ENCODE peak calls at places on chromosomes 4 and X, in four cellular contexts. E is heart right ventricle, B is RWPE2, M is aorta. N is an unnamed sample. For H3K27me3 and H3K36me3, the result is how much of the 10 kb centered on the place peaks cover.

GRCh38 chr4:174503079-174503724 is 19.1 kb downstream of the HPGD start:
- DNase-seq in E (no peak), M (no peak), B (no peak), N (no peak)

GRCh38 chr4:111228874-111229273 is 606.0 kb upstream of the PITX2 start:
- DNase-seq in B (no peak), M (no peak), E (no peak), N (no peak)

GRCh38 chrX:118220509-118220908 is 103.9 kb upstream of the KLHL13 start:
- DNase-seq in M (no peak), B (no peak), E (no peak), N (no peak)

GRCh38 chr4:90030953-90031352 is 96.2 kb upstream of the CCSER1 start:
- DNase-seq in E (no peak), M (no peak), B (no peak), N (no peak)

GRCh38 chr4:26288308-26288982 is 32.4 kb upstream of the RBPJ start:
- DNase-seq in B (no peak), M (no peak), E (no peak), N (no peak)

GRCh38 chrX:32281853-32282252 is 929.5 kb downstream of the DMD start:
- DNase-seq in B (no peak), M (no peak), E (no peak), N (no peak)

GRCh38 chr4:30721353-30722091 is 1.4 kb downstream of the PCDH7 start:
- DNase-seq in E (peak), B (no peak), M (peak), N (no peak)

GRCh38 chr4:169115897-169116254 is 105.8 kb upstream of the CBR4 start:
- DNase-seq in M (no peak), B (peak), E (no peak), N (no peak)

GRCh38 chr4:173494013-173494970 is 35.7 kb downstream of the HAND2 start:
- DNase-seq in E (peak), M (peak), B (no peak), N (peak)

GRCh38 chrX:55056820-55057690 is 17.8 kb upstream of the PAGE2B start:
- DNase-seq in E (no peak), B (no peak), M (no peak), N (peak)

GRCh38 chr4:74543247-74543670 is 98.3 kb downstream of the AREG start:
- DNase-seq in B (no peak), M (no peak), E (no peak), N (peak)

GRCh38 chrX:65601530-65602281 is 65.7 kb upstream of the MSN start:
- DNase-seq in E (peak), M (peak), B (no peak), N (peak)

GRCh38 chr4:104907074-104907649 is 239.5 kb upstream of the TET2 start:
- DNase-seq in E (no peak), M (no peak), B (no peak), N (no peak)

GRCh38 chrX:124507276-124507675 is 160.9 kb downstream of the SH2D1A start:
- DNase-seq in E (no peak), M (no peak), B (no peak), N (no peak)

GRCh38 chr4:7500404-7500803 is 65.7 kb upstream of the PSAPL1 start:
- DNase-seq in M (no peak), E (no peak), B (no peak), N (no peak)

GRCh38 chr4:109816082-109816442 is 500 bp downstream of the GAR1 start:
- DNase-seq in B (no peak), E (peak), M (peak), N (peak)

GRCh38 chrX:153983321-153983729 is 10.8 kb downstream of the TMEM187 start:
- DNase-seq in B (no peak), M (no peak), E (no peak), N (no peak)

GRCh38 chrX:11678174-11678573 is 12.5 kb upstream of the ARHGAP6 start:
- DNase-seq in E (no peak), M (no peak), B (no peak), N (no peak)

GRCh38 chr4:140705625-140706275 is 50.4 kb downstream of the TBC1D9 start:
- DNase-seq in E (no peak), M (no peak), B (no peak), N (no peak)

GRCh38 chrX:100976211-100976610 is 6.7 kb downstream of the ARL13A start:
- DNase-seq in E (no peak), M (no peak), B (no peak), N (no peak)

GRCh38 chr4:121034010-121034409 is 38.3 kb downstream of the NDNF start:
- DNase-seq in M (no peak), E (no peak), B (no peak), N (no peak)

GRCh38 chr4:188092824-188093223 is 16.6 kb downstream of the TRIML2 start:
- DNase-seq in M (no peak), E (no peak), B (no peak), N (no peak)

GRCh38 chr4:54659213-54660144 is 1.7 kb downstream of the KIT start:
- DNase-seq in B (no peak), E (no peak), M (no peak), N (no peak)

GRCh38 chr4:34649716-34650115 is 1594.6 kb downstream of the ARAP2 start:
- DNase-seq in B (no peak), E (no peak), M (no peak), N (no peak)

GRCh38 chr4:117768610-117769009 is 265.7 kb upstream of the NDST3 start:
- DNase-seq in M (no peak), E (no peak), B (no peak), N (no peak)

GRCh38 chrX:147958316-147958715 is 22.8 kb upstream of the FMR1NB start:
- DNase-seq in M (no peak), B (no peak), E (no peak), N (no peak)

GRCh38 chr4:142913461-142914030 is 67.4 kb upstream of the INPP4B start:
- DNase-seq in E (no peak), M (no peak), B (no peak), N (no peak)

GRCh38 chr4:152185786-152186540 is 349.9 kb downstream of the FBXW7 start:
- DNase-seq in M (no peak), E (no peak), B (no peak), N (no peak)

GRCh38 chr4:8546766-8547107 is 33.5 kb upstream of the GPR78 start:
- DNase-seq in E (no peak), M (peak), B (no peak), N (no peak)

GRCh38 chr4:56937262-56937661 is 29.6 kb downstream of the REST start:
- DNase-seq in E (no peak), B (peak), M (no peak), N (no peak)

GRCh38 chrX:38570396-38570795 is 9.1 kb downstream of the TSPAN7 start:
- DNase-seq in E (no peak), B (no peak), M (no peak), N (no peak)

GRCh38 chr4:114012749-114013148 is 33.3 kb upstream of the ARSJ start:
- DNase-seq in B (no peak), M (peak), E (no peak), N (no peak)

GRCh38 chr4:110371016-110371795 is 104.7 kb upstream of the ENPEP start:
- DNase-seq in E (no peak), B (no peak), M (no peak), N (no peak)

GRCh38 chr4:164134388-164134787 is 619.5 kb upstream of the SMIM31 start:
- DNase-seq in M (no peak), B (no peak), E (no peak), N (no peak)

GRCh38 chr4:29142708-29143107 is 1577.5 kb upstream of the PCDH7 start:
- DNase-seq in E (no peak), B (no peak), M (no peak), N (no peak)

GRCh38 chr4:148574066-148574465 is 131.9 kb upstream of the NR3C2 start:
- DNase-seq in B (no peak), M (no peak), E (no peak), N (no peak)

GRCh38 chr4:184825394-184826314 is at the start of gene ACSL1:
- DNase-seq in B (no peak), M (peak), E (peak), N (peak)

GRCh38 chr4:109611045-109611616 is 51.1 kb downstream of the MCUB start:
- DNase-seq in M (no peak), E (no peak), B (no peak), N (no peak)

DNA sequence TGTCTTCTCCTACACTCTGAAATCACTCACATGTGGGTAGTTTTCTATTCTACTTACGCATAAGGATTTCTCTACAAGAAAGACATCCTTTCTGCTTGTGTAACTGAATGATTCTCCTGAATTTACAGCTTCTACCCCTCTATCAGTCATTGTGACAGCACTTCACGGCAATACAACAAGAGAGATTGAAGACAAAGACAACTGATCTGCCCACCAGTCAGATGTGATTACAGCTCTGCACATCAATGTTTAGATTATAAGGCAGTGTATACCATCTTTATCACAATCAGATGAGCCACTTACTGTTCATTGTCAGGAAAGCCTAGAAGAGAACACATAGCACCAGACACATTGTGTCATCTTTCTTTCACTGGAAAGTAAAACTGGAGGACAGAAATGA is 324.5 kb downstream of the CENPC start:
- DNase-seq in M (no peak), E (no peak), B (no peak), N (no peak)
- H3K27ac ChIP-seq in M (no peak), E (no peak), B (no peak), N (no peak)

DNA sequence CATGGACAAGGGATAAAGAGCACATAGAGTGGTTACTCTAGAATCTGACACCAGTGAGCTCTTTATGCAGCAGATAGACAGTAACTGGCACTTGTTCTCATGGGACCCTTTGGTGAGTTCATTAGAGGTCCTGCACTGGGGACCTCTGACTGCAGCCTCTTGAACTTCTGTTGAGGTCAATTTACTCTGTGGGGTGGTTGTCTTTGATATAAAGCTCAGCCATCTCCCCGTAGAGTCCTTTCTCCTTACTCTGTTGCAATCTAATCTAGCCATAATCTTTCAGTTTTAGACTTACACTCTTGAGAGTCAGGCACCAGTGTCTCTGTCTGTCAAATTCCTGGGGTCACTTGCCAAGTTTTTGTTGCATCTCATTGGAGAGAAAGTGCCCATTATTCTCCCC is 222.4 kb downstream of the GPAT3 start:
- DNase-seq in M (no peak), E (no peak), B (no peak), N (no peak)
- H3K27me3 ChIP-seq in M (under half), E (under half), B (under half), N (under half)

DNA sequence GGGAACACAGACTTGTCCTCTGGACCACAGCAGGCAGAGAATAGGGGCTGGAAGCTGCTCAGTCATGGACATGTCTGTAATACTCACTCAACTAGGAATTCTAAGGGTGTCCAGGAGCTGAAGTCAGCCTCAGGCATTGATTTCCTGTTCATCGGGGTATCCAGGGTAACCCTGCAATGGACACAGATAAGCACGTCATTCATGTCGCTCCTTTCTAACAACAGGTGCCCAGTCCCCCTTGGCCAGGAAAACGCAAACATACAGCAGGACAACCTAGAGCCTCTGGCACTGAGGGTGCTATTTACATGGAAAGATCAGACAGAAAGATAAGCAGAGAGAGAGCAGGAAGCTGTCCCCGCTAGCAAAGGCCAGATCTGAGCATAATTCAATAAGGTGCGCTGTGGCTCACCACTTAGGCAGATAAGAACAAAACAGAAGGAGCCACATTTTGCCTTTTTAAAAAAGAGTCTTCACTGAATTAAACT is 21.3 kb downstream of the QDPR start:
- DNase-seq in E (no peak), M (no peak), B (no peak), N (no peak)
- H3K36me3 ChIP-seq in E (under half), M (under half), B (half or more), N (under half)

GRCh38 chr4:86815653-86816052 is 33.5 kb downstream of the SLC10A6 start:
- DNase-seq in E (no peak), B (no peak), M (no peak), N (no peak)

GRCh38 chr4:86818211-86818610 is 31.0 kb downstream of the SLC10A6 start:
- DNase-seq in M (no peak), E (no peak), B (no peak), N (no peak)

GRCh38 chr4:86822136-86822535 is 27.0 kb downstream of the SLC10A6 start:
- DNase-seq in B (no peak), E (no peak), M (no peak), N (no peak)

GRCh38 chr4:86818845-86819244 is 30.3 kb downstream of the SLC10A6 start:
- DNase-seq in B (no peak), M (no peak), E (no peak), N (no peak)

DNA sequence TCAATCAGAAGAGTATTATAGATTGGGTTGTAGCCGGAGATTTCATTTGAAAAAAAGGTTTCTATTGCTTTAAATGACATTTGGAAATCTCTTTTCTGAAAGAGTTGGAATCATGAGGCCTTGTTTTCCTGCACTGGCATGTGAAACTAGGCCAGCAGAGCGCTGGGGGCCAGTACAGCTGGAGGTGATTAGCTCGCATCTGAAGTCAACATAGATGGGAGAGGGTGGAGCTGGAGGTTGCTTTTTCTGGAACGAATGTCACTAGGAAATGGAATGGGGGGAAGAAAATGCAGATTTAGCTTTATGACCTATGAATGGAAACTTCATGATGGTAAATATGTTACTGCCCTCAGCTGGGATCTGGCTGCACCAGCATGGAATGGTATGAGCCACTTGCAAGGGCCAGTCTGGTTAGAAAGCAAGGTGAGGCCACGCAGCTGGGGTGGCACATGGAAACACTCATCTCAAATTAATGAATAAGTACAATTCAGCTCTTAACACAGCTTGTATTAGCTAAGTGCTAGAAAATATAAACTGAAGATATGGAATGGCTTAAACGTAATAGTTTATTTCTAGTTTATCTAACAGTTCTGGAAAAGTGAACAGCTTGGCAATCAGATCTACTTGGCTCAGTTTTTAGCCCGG is 32.6 kb downstream of the SLC10A6 start:
- DNase-seq in M (no peak), B (no peak), E (peak), N (no peak)
- H3K27ac ChIP-seq in M (no peak), B (no peak), E (no peak), N (no peak)

GRCh38 chr4:81032805-81033684 is 2.5 kb downstream of the BMP3 start:
- DNase-seq in B (no peak), E (no peak), M (no peak), N (no peak)

GRCh38 chr4:81031389-81032173 is 1.1 kb downstream of the BMP3 start:
- DNase-seq in M (no peak), E (no peak), B (peak), N (no peak)

GRCh38 chr4:81030061-81030616 is 369 bp upstream of the BMP3 start:
- DNase-seq in B (no peak), M (no peak), E (no peak), N (no peak)

GRCh38 chr4:81032174-81032551 is 1.7 kb downstream of the BMP3 start:
- DNase-seq in M (no peak), B (no peak), E (no peak), N (no peak)

GRCh38 chr4:81030617-81031388 is at the start of gene BMP3:
- DNase-seq in B (no peak), M (peak), E (no peak), N (no peak)
- H3K27me3 ChIP-seq in B (half or more), M (under half), E (half or more), N (under half)

GRCh38 chr4:84722720-84723119 is 139.8 kb downstream of the CDS1 start:
- DNase-seq in M (no peak), B (no peak), E (no peak), N (no peak)

GRCh38 chr4:84718699-84719098 is 135.8 kb downstream of the CDS1 start:
- DNase-seq in E (no peak), B (no peak), M (no peak), N (no peak)

GRCh38 chr4:84719115-84719514 is 136.2 kb downstream of the CDS1 start:
- DNase-seq in B (no peak), E (no peak), M (no peak), N (no peak)
- H3K36me3 ChIP-seq in B (under half), E (under half), M (under half), N (under half)

N was measured in naive thymus-derived CD4-positive, alpha-beta T cell.